ENCODE peak calls at places on chromosomes 3 and 15, in six cellular contexts. K, G, Y, I, Q and P are unnamed samples.

GRCh38 chr3:107198522-107199271 is 178.5 kb upstream of the CCDC54 start:
- DNase-seq in I (peak), G (no peak), Q (no peak), Y (no peak), K (no peak), P (peak)

GRCh38 chr3:134007819-134008218 is 21.9 kb downstream of the SLCO2A1 start:
- DNase-seq in Q (no peak), Y (no peak), G (no peak), K (no peak), I (peak), P (no peak)

GRCh38 chr3:110138966-110139555 is 801.7 kb upstream of the DPPA4 start:
- DNase-seq in G (no peak), I (no peak), K (no peak), Q (no peak), Y (no peak), P (no peak)

GRCh38 chr3:47661121-47661752 is 82.6 kb upstream of the CSPG5 start:
- DNase-seq in G (no peak), Y (no peak), K (no peak), I (peak), Q (peak), P (peak)

GRCh38 chr3:64467255-64467944 is 220.4 kb downstream of the ADAMTS9 start:
- DNase-seq in Y (no peak), I (no peak), Q (no peak), K (no peak), G (no peak), P (no peak)

GRCh38 chr3:30587876-30588275 is 18.5 kb upstream of the TGFBR2 start:
- DNase-seq in Q (no peak), I (no peak), G (no peak), K (no peak), Y (no peak), P (no peak)

GRCh38 chr15:35557544-35557943 is 11.6 kb upstream of the DPH6 start:
- DNase-seq in K (no peak), G (no peak), Q (peak), Y (no peak), I (peak), P (peak)

GRCh38 chr15:88535100-88535499 is 11.4 kb downstream of the DET1 start:
- DNase-seq in I (no peak), Q (no peak), K (no peak), G (no peak), Y (no peak), P (no peak)

GRCh38 chr3:132457301-132457700 is 40.0 kb downstream of the DNAJC13 start:
- DNase-seq in K (no peak), Y (no peak), Q (no peak), G (no peak), I (no peak), P (peak)

GRCh38 chr3:194389269-194389668 is 9.8 kb downstream of the GP5 start:
- DNase-seq in I (no peak), Y (no peak), Q (no peak), K (no peak), G (no peak), P (no peak)

GRCh38 chr3:13507791-13508339 is 27.8 kb downstream of the HDAC11 start:
- DNase-seq in Y (no peak), I (no peak), Q (peak), K (no peak), G (peak), P (no peak)

GRCh38 chr3:177598110-177598833 is 401.0 kb upstream of the TBL1XR1 start:
- DNase-seq in K (no peak), Q (no peak), G (no peak), I (peak), Y (no peak), P (no peak)